ENCODE peak calls at places on chromosome 6, in ten cellular contexts. V is cardiac muscle cell, O is GM12865, Q is NCI-H1105, H is RWPE1, F is amniotic epithelial cell, Z is fibroblast of mammary gland, C is AG09319, G is NCI-H1417, X is EH. S is an unnamed sample.

GRCh38 chr6:18501313-18502013 is 114.3 kb downstream of the RNF144B start:
- DNase-seq in V (no peak), O (no peak), Q (no peak), H (no peak), F (peak), Z (peak), C (peak), G (no peak), X (peak), S (no peak)

GRCh38 chr6:34865107-34865506 is 22.7 kb downstream of the TAF11 start:
- DNase-seq in V (peak), O (no peak), Q (no peak), H (no peak), F (peak), Z (no peak), C (no peak), G (no peak), X (peak), S (no peak)

GRCh38 chr6:43276180-43277082 is 21.6 kb upstream of the SLC22A7 start:
- DNase-seq in V (no peak), O (peak), Q (no peak), H (no peak), F (peak), Z (no peak), C (no peak), G (no peak), X (no peak), S (peak)

GRCh38 chr6:148612043-148612442 is 134.8 kb upstream of the UST start:
- DNase-seq in V (no peak), O (no peak), Q (no peak), H (no peak), F (no peak), Z (no peak), C (no peak), G (no peak), X (no peak), S (no peak)

GRCh38 chr6:126632271-126632670 is 292.4 kb downstream of the CENPW start:
- DNase-seq in V (no peak), O (no peak), Q (no peak), H (no peak), F (no peak), Z (peak), C (no peak), G (no peak), X (no peak), S (no peak)

GRCh38 chr6:43499028-43499815 is 10.9 kb downstream of the LRRC73 start:
- DNase-seq in V (no peak), O (no peak), Q (no peak), H (no peak), F (no peak), Z (no peak), C (no peak), G (no peak), X (no peak), S (no peak)

GRCh38 chr6:80217799-80218198 is 111.3 kb downstream of the BCKDHB start:
- DNase-seq in V (no peak), O (no peak), Q (no peak), H (no peak), F (peak), Z (peak), C (peak), G (no peak), X (peak), S (no peak)

GRCh38 chr6:5116243-5116991 is 31.3 kb downstream of the PPP1R3G start:
- DNase-seq in V (no peak), O (no peak), Q (no peak), H (no peak), F (no peak), Z (no peak), C (no peak), G (peak), X (no peak), S (no peak)

GRCh38 chr6:143074670-143075318 is 14.1 kb downstream of the AIG1 start:
- DNase-seq in V (no peak), O (no peak), Q (no peak), H (no peak), F (no peak), Z (no peak), C (no peak), G (no peak), X (no peak), S (no peak)

GRCh38 chr6:156778615-156779205 is 1.5 kb downstream of the ARID1B start:
- DNase-seq in V (peak), O (peak), Q (peak), H (no peak), F (peak), Z (peak), C (no peak), G (peak), X (peak), S (no peak)

GRCh38 chr6:137025786-137026730 is 18.7 kb downstream of the IL20RA start:
- DNase-seq in V (no peak), O (peak), Q (no peak), H (peak), F (peak), Z (no peak), C (no peak), G (peak), X (no peak), S (no peak)

GRCh38 chr6:180295-180694 is 112.0 kb upstream of the DUSP22 start:
- DNase-seq in V (no peak), O (no peak), Q (no peak), H (no peak), F (no peak), Z (no peak), C (no peak), G (no peak), X (no peak), S (no peak)

S was measured in D721Med.